ENCODE peak calls at places on chromosomes 1 and 21, in seven cellular contexts. B is neural progenitor cell, S is hepatocyte, Z is HCT116, N is PC-3, G is MM.1S, X is GM23338. O is an unnamed sample.
A peak's percentile ranks its signal among the peaks of the same experiment; 100 is the strongest.

GRCh38 chr1:203140076-203140475 is 12.6 kb downstream of the ADORA1 start:
- DNase-seq in B (no peak), S (no peak), Z (no peak), N (no peak), G (no peak), X (no peak), O (no peak)

GRCh38 chr1:85307987-85308836 is 31.8 kb upstream of the BCL10 start:
- DNase-seq in B (peak; percentile 94), S (peak; percentile 94), Z (peak; percentile 78), N (peak; percentile 93), G (peak; percentile 61), X (peak; percentile 98), O (peak; percentile 95)

GRCh38 chr1:41387667-41388091 is 26.4 kb downstream of the FOXO6 start:
- DNase-seq in B (peak; percentile 92), S (peak; percentile 88), Z (no peak), N (peak; percentile 48), G (no peak), X (peak; percentile 90), O (peak; percentile 54)

GRCh38 chr1:223084466-223084865 is 58.6 kb downstream of the TLR5 start:
- DNase-seq in B (no peak), S (no peak), Z (no peak), N (no peak), G (no peak), X (no peak), O (no peak)

GRCh38 chr21:15159382-15160020 is 94.7 kb upstream of the NRIP1 start:
- DNase-seq in B (no peak), S (peak; percentile 28), Z (no peak), N (no peak), G (peak; percentile 12), X (no peak), O (peak; percentile 0)

GRCh38 chr1:17538428-17539130 is 919 bp upstream of the ARHGEF10L start:
- DNase-seq in B (peak; percentile 94), S (peak; percentile 82), Z (no peak), N (no peak), G (no peak), X (peak; percentile 94), O (peak; percentile 34)

GRCh38 chr1:185159966-185160365 is 3.0 kb downstream of the SWT1 start:
- DNase-seq in B (no peak), S (no peak), Z (no peak), N (no peak), G (peak; percentile 71), X (no peak), O (peak; percentile 39)

GRCh38 chr1:157955269-157955668 is 38.2 kb upstream of the KIRREL1 start:
- DNase-seq in B (no peak), S (no peak), Z (no peak), N (no peak), G (no peak), X (no peak), O (no peak)

GRCh38 chr1:241610056-241610815 is 29.9 kb downstream of the CHML start:
- DNase-seq in B (peak; percentile 57), S (peak; percentile 27), Z (no peak), N (peak; percentile 55), G (no peak), X (no peak), O (no peak)

GRCh38 chr1:151472852-151473731 is 13.8 kb upstream of the POGZ start:
- DNase-seq in B (peak; percentile 65), S (peak; percentile 67), Z (no peak), N (peak; percentile 43), G (no peak), X (peak; percentile 89), O (peak; percentile 56)

GRCh38 chr1:93993731-93994130 is 84.5 kb upstream of the GCLM start:
- DNase-seq in B (no peak), S (no peak), Z (no peak), N (no peak), G (no peak), X (no peak), O (peak; percentile 67)

GRCh38 chr1:47991187-47991586 is 6.0 kb downstream of the TRABD2B start:
- DNase-seq in B (no peak), S (no peak), Z (peak; percentile 23), N (peak; percentile 43), G (no peak), X (peak; percentile 52), O (peak; percentile 64)

GRCh38 chr1:215710340-215710971 is 143.4 kb downstream of the KCTD3 start:
- DNase-seq in B (peak; percentile 90), S (peak; percentile 76), Z (peak; percentile 68), N (peak; percentile 93), G (peak; percentile 70), X (peak; percentile 97), O (peak; percentile 80)

GRCh38 chr1:160781129-160781808 is 14.7 kb upstream of the LY9 start:
- DNase-seq in B (no peak), S (peak; percentile 68), Z (no peak), N (peak; percentile 74), G (no peak), X (no peak), O (no peak)

GRCh38 chr1:151968058-151968457 is 25.6 kb downstream of the S100A10 start:
- DNase-seq in B (peak; percentile 62), S (peak; percentile 61), Z (no peak), N (peak; percentile 89), G (peak; percentile 77), X (peak; percentile 80), O (peak; percentile 72)

GRCh38 chr1:15934211-15935055 is 41.5 kb downstream of the ZBTB17 start:
- DNase-seq in B (no peak), S (no peak), Z (no peak), N (no peak), G (no peak), X (no peak), O (no peak)

GRCh38 chr1:161258439-161259386 is at the start of gene PCP4L1:
- DNase-seq in B (peak; percentile 92), S (peak; percentile 75), Z (no peak), N (peak; percentile 40), G (peak; percentile 34), X (peak; percentile 98), O (peak; percentile 58)

GRCh38 chr1:206925116-206925736 is 3.5 kb upstream of the FCMR start:
- DNase-seq in B (no peak), S (peak; percentile 47), Z (no peak), N (no peak), G (no peak), X (peak; percentile 44), O (peak; percentile 8)

GRCh38 chr1:154863702-154864174 is 6.3 kb downstream of the KCNN3 start:
- DNase-seq in B (peak; percentile 73), S (peak; percentile 58), Z (peak; percentile 42), N (peak; percentile 81), G (no peak), X (peak; percentile 77), O (peak; percentile 61)
- TF ChIP-seq EZH2phosphoT487 in B (no peak), S (no peak), Z (no peak), N (no peak), G (no peak), X (no peak), O (no peak)

GRCh38 chr21:36694041-36694515 is 4.8 kb upstream of the SIM2 start:
- DNase-seq in B (peak; percentile 56), S (no peak), Z (no peak), N (no peak), G (no peak), X (peak; percentile 47), O (no peak)
- TF ChIP-seq EZH2 in B (peak; percentile 52), S (no peak), Z (no peak), N (no peak), G (no peak), X (peak; percentile 89), O (peak; percentile 77)

GRCh38 chr1:22850281-22850680 is 122.4 kb downstream of the LACTBL1 start:
- DNase-seq in B (no peak), S (no peak), Z (no peak), N (no peak), G (no peak), X (no peak), O (no peak)
- H3K4me3 ChIP-seq in B (no peak overlapping the region), S (no peak overlapping the region), Z (no peak overlapping the region), N (no peak overlapping the region), G (no peak overlapping the region), X (no peak overlapping the region), O (no peak overlapping the region)

GRCh38 chr1:59146651-59147358 is 150.1 kb upstream of the FGGY start:
- DNase-seq in B (peak; percentile 66), S (peak; percentile 62), Z (no peak), N (peak; percentile 46), G (peak; percentile 29), X (peak; percentile 70), O (peak; percentile 62)
- TF ChIP-seq EZH2phosphoT487 in B (no peak), S (no peak), Z (no peak), N (no peak), G (no peak), X (no peak), O (no peak)

GRCh38 chr1:112508242-112509004 is at the start of gene WNT2B:
- DNase-seq in B (peak; percentile 60), S (peak; percentile 37), Z (no peak), N (no peak), G (peak; percentile 10), X (peak; percentile 89), O (peak; percentile 44)

GRCh38 chr1:112507896-112508241 is 896 bp upstream of the WNT2B start:
- DNase-seq in B (peak; percentile 62), S (peak; percentile 46), Z (no peak), N (peak; percentile 18), G (no peak), X (peak; percentile 79), O (peak; percentile 29)

GRCh38 chr1:112510340-112510739 is 1.6 kb downstream of the WNT2B start:
- DNase-seq in B (no peak), S (no peak), Z (no peak), N (no peak), G (no peak), X (peak; percentile 54), O (no peak)

GRCh38 chr1:112509005-112509659 is 367 bp downstream of the WNT2B start:
- DNase-seq in B (peak; percentile 54), S (peak; percentile 37), Z (no peak), N (no peak), G (no peak), X (peak; percentile 73), O (peak; percentile 19)

DNA sequence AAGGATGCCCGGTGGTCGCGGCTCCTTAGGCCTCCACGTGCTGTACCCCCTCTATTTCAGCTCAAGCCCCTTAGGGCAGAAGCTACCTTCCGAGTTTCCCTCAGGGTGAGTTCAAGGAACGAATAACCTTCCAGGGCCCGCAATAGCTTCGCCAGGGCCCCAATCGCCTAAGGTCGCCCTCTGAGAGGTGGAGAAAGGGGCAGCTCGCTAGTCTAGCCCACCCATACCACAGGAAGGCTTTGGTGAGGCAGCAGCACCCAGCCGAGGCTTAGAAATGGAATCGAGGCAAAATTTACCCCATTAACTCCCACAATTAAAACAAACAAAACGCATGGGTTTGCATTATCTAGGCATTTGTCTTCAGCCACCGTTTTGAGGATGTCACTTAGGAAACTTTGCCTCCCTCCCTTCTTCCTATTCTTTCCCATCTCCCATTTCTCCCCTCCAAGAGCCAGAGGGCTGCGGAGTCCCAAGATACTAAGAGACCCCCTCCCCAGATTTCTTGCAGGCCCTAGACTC is 954 bp downstream of the WNT2B start:
- DNase-seq in B (no peak), S (no peak), Z (no peak), N (no peak), G (no peak), X (peak; percentile 12), O (no peak)
- TF ChIP-seq EZH2 in B (peak; percentile 86), S (peak; percentile 69), Z (no peak), N (no peak), G (no peak), X (peak; percentile 54), O (no peak)

GRCh38 chr1:153951183-153951582 is 4.7 kb upstream of the DENND4B start:
- DNase-seq in B (no peak), S (no peak), Z (no peak), N (no peak), G (no peak), X (no peak), O (no peak)
- H3K4me3 ChIP-seq in B (no peak overlapping the region), S (no peak overlapping the region), Z (no peak overlapping the region), N (no peak overlapping the region), G (no peak overlapping the region), X (no peak overlapping the region), O (no peak overlapping the region)

GRCh38 chr21:38988211-38989096 is 182.7 kb downstream of the ETS2 start:
- DNase-seq in B (peak; percentile 48), S (peak; percentile 38), Z (no peak), N (no peak), G (no peak), X (no peak), O (no peak)
- TF ChIP-seq EZH2phosphoT487 in B (no peak), S (no peak), Z (no peak), N (no peak), G (no peak), X (no peak), O (no peak)